ENCODE peak calls at places on chromosome 4, in six cellular contexts. K is right lobe of liver, R is WERI-Rb-1, F is BE2C, J is NB4, N is suprapubic skin. Z is an unnamed sample.

GRCh38 chr4:124953059-124953850 is 240.7 kb upstream of the ANKRD50 start:
- DNase-seq in K (no peak), N (no peak), R (no peak), J (no peak), F (no peak), Z (no peak)

GRCh38 chr4:168221298-168221697 is 97.3 kb downstream of the DDX60 start:
- DNase-seq in J (no peak), R (no peak), N (no peak), K (no peak), F (no peak), Z (no peak)

GRCh38 chr4:127632420-127633403 is at the start of gene INTU:
- DNase-seq in F (peak; percentile 94), K (peak; percentile 90), R (peak; percentile 96), N (peak; percentile 94), J (peak; percentile 88), Z (peak; percentile 89)

GRCh38 chr4:1566838-1567518 is 117.1 kb downstream of the FAM53A start:
- DNase-seq in F (no peak), R (no peak), K (peak; percentile 14), N (peak; percentile 56), J (no peak), Z (no peak)

GRCh38 chr4:3304831-3305609 is 12.2 kb downstream of the RGS12 start:
- DNase-seq in F (peak; percentile 70), J (no peak), N (peak; percentile 61), K (peak; percentile 40), R (no peak), Z (no peak)

GRCh38 chr4:92483341-92483740 is 179.6 kb downstream of the GRID2 start:
- DNase-seq in K (no peak), R (no peak), J (no peak), N (no peak), F (no peak), Z (no peak)

GRCh38 chr4:174522183-174523002 is at the start of gene HPGD:
- DNase-seq in R (peak; percentile 71), K (peak; percentile 85), F (peak; percentile 52), J (no peak), N (peak; percentile 90), Z (peak; percentile 70)

GRCh38 chr4:2069986-2070385 is 10.9 kb downstream of the NAT8L start:
- DNase-seq in N (peak; percentile 44), K (no peak), R (no peak), F (no peak), J (no peak), Z (no peak)

GRCh38 chr4:122742933-122743829 is 10.7 kb downstream of the BBS12 start:
- DNase-seq in J (no peak), K (no peak), R (no peak), F (peak; percentile 45), N (no peak), Z (no peak)

GRCh38 chr4:130646886-130647285 is 1550.9 kb downstream of the C4orf33 start:
- DNase-seq in N (no peak), R (no peak), F (no peak), K (no peak), J (no peak), Z (no peak)

GRCh38 chr4:11178433-11178832 is 250.3 kb downstream of the HS3ST1 start:
- DNase-seq in F (no peak), J (no peak), R (no peak), K (no peak), N (no peak), Z (no peak)

GRCh38 chr4:11183358-11183745 is 245.3 kb downstream of the HS3ST1 start:
- DNase-seq in N (no peak), F (no peak), J (no peak), K (no peak), R (no peak), Z (no peak)

GRCh38 chr4:11182031-11182430 is 246.7 kb downstream of the HS3ST1 start:
- DNase-seq in F (no peak), K (no peak), N (no peak), R (no peak), J (no peak), Z (no peak)

GRCh38 chr4:11182586-11183357 is 245.9 kb downstream of the HS3ST1 start:
- DNase-seq in R (no peak), K (no peak), N (no peak), J (no peak), F (no peak), Z (no peak)
- TF ChIP-seq CTCF in R (no peak), K (no peak), N (no peak), J (no peak), F (no peak), Z (no peak)

DNA sequence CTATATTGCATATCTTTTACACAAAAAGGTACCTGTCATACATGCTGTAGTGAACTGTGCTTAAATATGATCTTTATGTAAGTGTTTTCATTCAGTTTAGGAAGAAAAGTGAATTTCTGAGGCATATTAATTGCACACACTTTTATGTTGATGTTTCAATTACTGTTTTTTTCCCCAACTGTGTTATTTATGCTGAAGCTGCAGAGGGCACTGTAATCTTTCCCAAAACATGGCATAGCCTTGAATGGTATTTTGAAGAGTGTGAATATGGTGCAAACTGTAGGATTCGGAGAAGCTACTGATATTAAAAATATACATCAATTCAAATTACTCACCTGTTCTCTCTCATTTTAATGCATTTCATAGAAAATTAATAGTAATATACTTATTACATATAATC is 6.0 kb upstream of the CENPE start:
- DNase-seq in R (no peak), J (peak; percentile 20), N (no peak), F (no peak), K (no peak), Z (no peak)
- TF ChIP-seq CTCF in R (peak; percentile 32), J (no peak), N (no peak), F (peak; percentile 51), K (peak; percentile 34), Z (peak; percentile 68)

GRCh38 chr4:66169341-66169740 is 499.1 kb upstream of the EPHA5 start:
- DNase-seq in N (no peak), R (peak; percentile 21), K (no peak), F (peak; percentile 46), J (no peak), Z (no peak)
- TF ChIP-seq CTCF in N (no peak), R (no peak), K (no peak), F (peak; percentile 55), J (no peak), Z (peak; percentile 59)

DNA sequence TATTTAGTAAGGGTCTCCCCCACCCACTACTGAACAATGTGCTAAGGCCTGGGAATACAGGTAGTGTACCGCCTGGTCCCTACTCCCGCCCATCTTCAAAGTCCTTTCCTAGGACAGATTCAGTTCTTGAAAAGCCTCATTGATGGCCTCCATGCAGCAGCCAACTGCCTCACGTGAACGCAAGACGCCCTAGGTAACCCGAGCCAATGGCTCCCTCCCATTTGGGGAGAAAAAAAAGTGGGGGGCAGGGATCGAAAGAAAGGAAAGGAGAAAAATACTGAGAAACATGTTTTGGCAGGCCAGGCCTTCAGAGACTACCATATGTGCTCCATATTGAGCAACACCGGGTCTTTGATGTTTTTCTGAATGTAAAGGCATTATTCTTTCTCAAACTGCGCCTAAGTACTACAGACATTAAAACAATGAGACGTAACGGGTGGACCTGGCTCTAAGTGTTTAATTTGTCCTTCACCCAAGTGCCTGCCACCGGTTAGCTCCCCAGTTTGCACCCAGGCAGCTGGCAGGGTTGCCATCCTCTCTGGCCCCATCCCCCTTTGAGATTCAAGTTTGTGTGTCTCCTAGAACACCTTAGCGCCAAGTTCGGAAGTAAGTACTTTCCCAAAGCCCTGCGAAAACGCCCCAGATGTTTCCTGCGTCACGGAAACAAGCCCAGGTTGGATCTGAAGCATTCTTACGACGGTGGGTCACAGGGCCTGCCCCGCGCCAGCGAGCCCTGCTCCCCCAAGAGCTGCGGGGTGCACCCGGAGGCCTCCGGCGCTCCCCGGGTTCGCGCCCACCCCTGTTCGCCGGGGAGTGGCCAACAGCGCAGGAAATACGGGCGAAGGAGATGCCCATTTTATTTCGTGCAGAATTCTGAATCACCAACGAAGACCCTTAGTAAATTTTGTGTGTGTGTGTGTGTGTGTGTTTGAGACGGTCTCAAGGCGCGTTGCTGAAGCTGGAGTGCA is 30.2 kb downstream of the HAND2 start:
- DNase-seq in F (no peak), K (no peak), R (no peak), J (no peak), N (no peak), Z (no peak)
- TF ChIP-seq CTCF in F (no peak), K (no peak), R (no peak), J (no peak), N (no peak), Z (no peak)

GRCh38 chr4:142741995-142742394 is 104.1 kb downstream of the INPP4B start:
- DNase-seq in N (no peak), J (no peak), R (no peak), F (no peak), K (no peak), Z (no peak)

DNA sequence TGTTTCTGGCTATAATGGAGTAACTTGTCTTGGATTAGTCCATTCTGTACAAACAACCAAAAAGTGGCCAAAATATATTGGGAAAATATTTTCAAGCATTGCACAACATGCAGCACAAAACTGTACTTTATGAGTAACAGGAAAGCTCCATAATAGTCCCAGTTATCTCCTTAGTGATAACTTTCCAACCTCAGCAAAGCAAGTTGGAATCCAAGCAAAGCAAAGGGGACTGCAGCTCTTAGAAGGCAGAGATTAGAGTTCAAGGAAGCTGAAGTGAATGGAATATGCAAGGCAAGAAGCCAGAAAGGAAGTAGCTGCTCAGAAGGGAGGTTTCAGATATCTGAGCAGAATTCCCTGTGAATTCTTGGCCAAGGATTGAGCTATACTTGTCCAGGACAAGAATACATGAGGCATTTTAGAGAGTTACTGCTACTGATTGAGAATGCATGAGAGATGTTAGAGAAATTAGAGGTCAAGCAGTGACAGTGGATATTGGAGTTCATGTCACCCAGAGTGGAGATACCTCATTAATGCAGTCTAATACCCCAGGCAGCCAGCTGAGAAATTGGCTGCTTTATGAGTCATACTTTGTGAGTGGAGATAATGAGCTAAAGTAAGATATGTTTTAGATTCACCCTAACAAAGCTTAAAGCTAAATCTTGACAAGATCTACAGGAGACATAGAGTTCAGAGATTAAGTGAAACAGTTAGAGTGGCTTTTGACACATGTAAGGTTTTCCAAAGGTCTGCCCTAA is 102.9 kb downstream of the INPP4B start:
- DNase-seq in N (no peak), F (no peak), R (no peak), J (no peak), K (no peak), Z (no peak)
- TF ChIP-seq CTCF in N (no peak), F (no peak), R (no peak), J (no peak), K (no peak), Z (no peak)

GRCh38 chr4:144646523-144647094 is 653 bp downstream of the HHIP start:
- DNase-seq in J (no peak), N (no peak), K (no peak), F (peak; percentile 48), R (peak; percentile 70), Z (no peak)
- TF ChIP-seq CTCF in J (no peak), N (no peak), K (no peak), F (peak; percentile 22), R (peak; percentile 60), Z (peak; percentile 32)

DNA sequence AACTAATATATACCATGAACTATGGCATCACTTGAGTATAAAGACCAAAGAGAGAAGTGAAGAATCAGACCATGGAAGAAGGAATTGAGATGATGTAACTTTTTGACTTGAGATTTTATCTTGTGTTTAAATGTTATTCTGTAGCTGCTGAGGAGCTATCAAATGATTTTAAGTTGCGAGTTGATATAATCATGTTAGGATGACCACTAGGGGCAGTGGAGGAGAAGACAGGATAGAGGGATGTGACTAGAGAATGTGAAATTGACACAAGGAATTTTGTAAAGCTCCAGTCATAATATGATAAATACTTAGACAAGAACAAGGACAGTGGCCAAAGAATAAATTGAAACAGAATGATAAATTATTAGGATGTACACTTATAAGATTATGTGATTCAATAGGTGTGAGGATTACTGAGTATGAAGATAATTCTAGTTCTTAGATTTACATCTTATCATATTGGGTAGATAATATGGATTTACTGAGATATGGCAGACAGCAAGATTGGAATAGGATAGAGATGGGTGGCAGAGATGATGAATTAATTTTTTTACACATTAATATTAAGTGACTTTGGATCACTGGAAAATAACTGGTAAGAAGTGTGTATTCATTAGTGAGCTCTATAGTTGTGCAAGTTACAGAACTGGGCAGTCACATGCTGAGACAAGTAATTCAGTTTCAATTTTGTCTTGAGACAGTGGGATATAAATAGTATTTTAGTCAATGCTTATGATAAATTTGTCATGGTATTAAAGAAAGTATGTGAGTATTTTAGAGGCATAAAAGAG is 816.0 kb upstream of the PCDH10 start:
- DNase-seq in F (no peak), J (peak; percentile 9), R (no peak), K (no peak), N (no peak), Z (no peak)
- TF ChIP-seq CTCF in F (peak; percentile 65), J (no peak), R (peak; percentile 43), K (no peak), N (no peak), Z (peak; percentile 69)

Z was measured in type B pancreatic cell.